ENCODE peak calls at places on chromosomes 6 and 20, in five cellular contexts. R is neuronal stem cell, B is IMR-90, Y is H1, U is trophoblast cell. L is an unnamed sample.

GRCh38 chr6:141218583-141218982 is 914.1 kb upstream of the GJE1 start:
- DNase-seq in B (no peak), Y (no peak), U (no peak), R (no peak), L (no peak)

GRCh38 chr6:47111685-47112084 is 69.6 kb upstream of the ADGRF1 start:
- DNase-seq in U (peak), R (no peak), B (peak), Y (no peak), L (peak)

GRCh38 chr6:8743146-8743745 is 307.9 kb upstream of the SLC35B3 start:
- DNase-seq in U (peak), R (no peak), Y (no peak), B (no peak), L (no peak)

GRCh38 chr6:36346486-36346885 is 9.8 kb upstream of the BNIP5 start:
- DNase-seq in B (no peak), R (no peak), Y (no peak), U (no peak), L (no peak)

GRCh38 chr20:23445596-23446217 is 6.2 kb downstream of the CSTL1 start:
- DNase-seq in Y (no peak), B (peak), R (no peak), U (peak), L (peak)

GRCh38 chr20:14117768-14118167 is 122.5 kb downstream of the MACROD2 start:
- DNase-seq in B (no peak), U (no peak), Y (no peak), R (no peak), L (no peak)

GRCh38 chr6:27726620-27727023 is 185.6 kb downstream of the OR2B2 start:
- DNase-seq in Y (peak), B (peak), R (no peak), U (no peak), L (no peak)

GRCh38 chr20:57392512-57393271 is 1.5 kb downstream of the RBM38 start:
- DNase-seq in B (no peak), Y (no peak), U (no peak), R (no peak), L (no peak)

GRCh38 chr6:93721386-93722048 is 302.2 kb upstream of the EPHA7 start:
- DNase-seq in R (peak), B (no peak), U (no peak), Y (peak), L (peak)

GRCh38 chr20:48178607-48179006 is 393.3 kb upstream of the SULF2 start:
- DNase-seq in B (no peak), U (no peak), Y (no peak), R (peak), L (no peak)

GRCh38 chr6:157714153-157714490 is 108.9 kb upstream of the SNX9 start:
- DNase-seq in U (peak), R (no peak), B (peak), Y (no peak), L (peak)

GRCh38 chr20:53872561-53873248 is 197.7 kb downstream of the BCAS1 start:
- DNase-seq in R (no peak), B (peak), U (no peak), Y (no peak), L (no peak)

GRCh38 chr20:15278041-15278440 is 940.6 kb upstream of the FLRT3 start:
- DNase-seq in U (no peak), B (no peak), R (no peak), Y (no peak), L (no peak)

GRCh38 chr6:111711476-111711875 is 105.8 kb upstream of the TRAF3IP2 start:
- DNase-seq in U (no peak), Y (no peak), R (no peak), B (no peak), L (no peak)

GRCh38 chr6:41489284-41489851 is 56.8 kb upstream of the FOXP4 start:
- DNase-seq in Y (no peak), B (peak), R (no peak), U (no peak), L (no peak)

GRCh38 chr6:34884996-34885395 is 2.8 kb downstream of the TAF11 start:
- DNase-seq in B (no peak), R (no peak), Y (no peak), U (no peak), L (no peak)

GRCh38 chr20:7113577-7114466 is 346.3 kb downstream of the BMP2 start:
- DNase-seq in U (no peak), Y (peak), R (peak), B (peak), L (peak)

GRCh38 chr6:32073613-32074012 is 35.4 kb downstream of the CYP21A2 start:
- DNase-seq in U (no peak), B (no peak), R (no peak), Y (no peak), L (no peak)

GRCh38 chr6:71181565-71181964 is 107.0 kb upstream of the OGFRL1 start:
- DNase-seq in U (peak), R (peak), Y (no peak), B (peak), L (peak)

GRCh38 chr20:63612276-63612931 is 14.5 kb downstream of the GMEB2 start:
- DNase-seq in U (no peak), B (no peak), Y (no peak), R (no peak), L (peak)

GRCh38 chr6:144660545-144660944 is 375.4 kb downstream of the UTRN start:
- DNase-seq in Y (no peak), U (no peak), B (no peak), R (no peak), L (no peak)

GRCh38 chr6:144659202-144659731 is 374.1 kb downstream of the UTRN start:
- DNase-seq in B (peak), U (peak), Y (no peak), R (peak), L (peak)

GRCh38 chr6:144662812-144663211 is 377.7 kb downstream of the UTRN start:
- DNase-seq in R (no peak), B (no peak), U (no peak), Y (no peak), L (no peak)

GRCh38 chr6:144659735-144660246 is 374.7 kb downstream of the UTRN start:
- DNase-seq in R (no peak), Y (no peak), U (no peak), B (no peak), L (no peak)

GRCh38 chr6:144661101-144661806 is 376.1 kb downstream of the UTRN start:
- DNase-seq in R (no peak), Y (no peak), B (peak), U (no peak), L (no peak)
- H3K4me3 ChIP-seq in R (no peak), Y (peak), B (no peak), U (no peak), L (no peak)

GRCh38 chr20:20603339-20603990 is 109.0 kb downstream of the RALGAPA2 start:
- DNase-seq in R (no peak), Y (no peak), B (no peak), U (no peak), L (no peak)
- H3K18ac ChIP-seq in R (no peak), Y (no peak), B (no peak), U (no peak), L (no peak)

DNA sequence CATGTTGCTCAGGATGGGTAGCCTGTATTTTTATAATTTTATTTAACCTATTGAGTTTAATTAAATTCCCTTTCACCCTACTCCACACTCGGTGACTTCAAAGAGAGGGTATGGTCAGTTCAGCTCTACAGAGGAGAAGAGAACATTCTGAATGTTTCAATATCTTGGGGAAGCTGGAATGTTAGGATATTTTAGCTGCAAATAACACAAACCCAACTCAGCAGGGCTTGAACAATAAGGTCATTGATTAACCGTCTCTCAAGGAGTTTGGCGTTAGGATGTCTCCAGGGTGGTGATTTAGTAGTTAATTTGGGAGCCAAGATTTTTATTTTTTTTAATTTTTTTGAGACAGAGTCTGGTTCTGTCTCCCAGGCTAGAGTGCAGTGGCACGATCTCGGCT is 143.6 kb upstream of the SALL4 start:
- DNase-seq in Y (no peak), B (no peak), U (no peak), R (no peak), L (no peak)
- H2AFZ ChIP-seq in Y (no peak), B (no peak), U (no peak), R (no peak), L (no peak)

DNA sequence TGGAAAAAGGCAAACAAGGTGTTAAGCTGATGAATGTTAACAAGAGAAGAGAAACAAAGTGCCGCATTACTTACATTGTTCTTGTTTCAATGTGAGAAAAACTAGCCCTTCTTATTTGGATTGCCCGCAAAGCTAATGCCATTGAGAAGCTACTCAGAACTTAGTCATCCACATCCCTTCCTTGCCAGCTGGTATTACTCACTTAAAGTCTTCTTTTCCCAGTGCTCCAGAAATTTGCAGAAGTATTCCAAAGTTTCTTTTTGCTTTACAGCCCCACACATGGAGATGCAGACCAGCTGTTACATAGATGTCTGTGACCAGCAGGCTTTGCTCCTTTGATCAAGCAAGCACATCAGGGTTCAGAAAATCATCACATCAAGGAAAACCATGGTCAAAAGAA is 529.0 kb downstream of the TBC1D32 start:
- DNase-seq in Y (no peak), R (no peak), U (no peak), B (no peak), L (peak)
- H3K4me3 ChIP-seq in Y (no peak), R (no peak), U (no peak), B (no peak), L (no peak)